ENCODE peak calls at places on chromosome 4, in eight cellular contexts. One of them, this sample, is unnamed.
A peak's percentile ranks its signal among the peaks of the same experiment; 100 is the strongest.

GRCh38 chr4:76384052-76384451 is 36.9 kb downstream of the CCDC158 start:
- DNase-seq in endothelial cell: no peak
- DNase-seq in HFF-Myc: no peak
- DNase-seq in Calu3: no peak
- DNase-seq in choroid plexus epithelial cell: peak; percentile 39
- DNase-seq in K562: no peak
- DNase-seq in fibroblast of lung: no peak
- DNase-seq in psoas muscle: no peak
- DNase-seq in this sample: no peak

GRCh38 chr4:176377705-176378302 is 58.0 kb downstream of the SPCS3 start:
- DNase-seq in fibroblast of lung: peak; percentile 51
- DNase-seq in HFF-Myc: no peak
- DNase-seq in psoas muscle: no peak
- DNase-seq in choroid plexus epithelial cell: peak; percentile 46
- DNase-seq in Calu3: no peak
- DNase-seq in endothelial cell: no peak
- DNase-seq in K562: no peak
- DNase-seq in this sample: no peak

GRCh38 chr4:6732441-6733357 is 16.7 kb downstream of the BLOC1S4 start:
- DNase-seq in K562: peak; percentile 86
- DNase-seq in Calu3: peak; percentile 56
- DNase-seq in fibroblast of lung: peak; percentile 91
- DNase-seq in endothelial cell: no peak
- DNase-seq in HFF-Myc: no peak
- DNase-seq in choroid plexus epithelial cell: peak; percentile 95
- DNase-seq in psoas muscle: peak; percentile 87
- DNase-seq in this sample: peak; percentile 50

GRCh38 chr4:42078184-42078801 is 74.2 kb downstream of the BEND4 start:
- DNase-seq in Calu3: no peak
- DNase-seq in K562: no peak
- DNase-seq in endothelial cell: no peak
- DNase-seq in psoas muscle: no peak
- DNase-seq in fibroblast of lung: no peak
- DNase-seq in choroid plexus epithelial cell: no peak
- DNase-seq in HFF-Myc: no peak
- DNase-seq in this sample: no peak

GRCh38 chr4:3082915-3083515 is 8.5 kb downstream of the HTT start:
- DNase-seq in choroid plexus epithelial cell: no peak
- DNase-seq in HFF-Myc: no peak
- DNase-seq in endothelial cell: no peak
- DNase-seq in psoas muscle: no peak
- DNase-seq in fibroblast of lung: no peak
- DNase-seq in Calu3: no peak
- DNase-seq in K562: no peak
- DNase-seq in this sample: no peak

GRCh38 chr4:150518559-150518958 is 63.4 kb upstream of the MAB21L2 start:
- DNase-seq in choroid plexus epithelial cell: peak; percentile 71
- DNase-seq in K562: no peak
- DNase-seq in fibroblast of lung: peak; percentile 18
- DNase-seq in HFF-Myc: no peak
- DNase-seq in endothelial cell: no peak
- DNase-seq in psoas muscle: no peak
- DNase-seq in Calu3: no peak
- DNase-seq in this sample: no peak

GRCh38 chr4:106746451-106746850 is 289.7 kb downstream of the DKK2 start:
- DNase-seq in fibroblast of lung: no peak
- DNase-seq in Calu3: no peak
- DNase-seq in HFF-Myc: peak; percentile 51
- DNase-seq in psoas muscle: no peak
- DNase-seq in choroid plexus epithelial cell: peak; percentile 73
- DNase-seq in endothelial cell: no peak
- DNase-seq in K562: no peak
- DNase-seq in this sample: peak; percentile 91

GRCh38 chr4:96599752-96600151 is 759.9 kb downstream of the PDHA2 start:
- DNase-seq in choroid plexus epithelial cell: no peak
- DNase-seq in HFF-Myc: no peak
- DNase-seq in endothelial cell: no peak
- DNase-seq in Calu3: no peak
- DNase-seq in K562: no peak
- DNase-seq in psoas muscle: no peak
- DNase-seq in fibroblast of lung: no peak
- DNase-seq in this sample: no peak

GRCh38 chr4:6250235-6250983 is 19.2 kb upstream of the WFS1 start:
- DNase-seq in Calu3: peak; percentile 40
- DNase-seq in fibroblast of lung: peak; percentile 70
- DNase-seq in psoas muscle: no peak
- DNase-seq in endothelial cell: peak; percentile 60
- DNase-seq in HFF-Myc: no peak
- DNase-seq in choroid plexus epithelial cell: peak; percentile 80
- DNase-seq in K562: peak; percentile 61
- DNase-seq in this sample: peak; percentile 7

GRCh38 chr4:109921384-109921808 is 8.7 kb downstream of the EGF start:
- DNase-seq in HFF-Myc: peak; percentile 44
- DNase-seq in choroid plexus epithelial cell: peak; percentile 63
- DNase-seq in Calu3: no peak
- DNase-seq in K562: no peak
- DNase-seq in fibroblast of lung: peak; percentile 34
- DNase-seq in endothelial cell: no peak
- DNase-seq in psoas muscle: no peak
- DNase-seq in this sample: peak; percentile 96

DNA sequence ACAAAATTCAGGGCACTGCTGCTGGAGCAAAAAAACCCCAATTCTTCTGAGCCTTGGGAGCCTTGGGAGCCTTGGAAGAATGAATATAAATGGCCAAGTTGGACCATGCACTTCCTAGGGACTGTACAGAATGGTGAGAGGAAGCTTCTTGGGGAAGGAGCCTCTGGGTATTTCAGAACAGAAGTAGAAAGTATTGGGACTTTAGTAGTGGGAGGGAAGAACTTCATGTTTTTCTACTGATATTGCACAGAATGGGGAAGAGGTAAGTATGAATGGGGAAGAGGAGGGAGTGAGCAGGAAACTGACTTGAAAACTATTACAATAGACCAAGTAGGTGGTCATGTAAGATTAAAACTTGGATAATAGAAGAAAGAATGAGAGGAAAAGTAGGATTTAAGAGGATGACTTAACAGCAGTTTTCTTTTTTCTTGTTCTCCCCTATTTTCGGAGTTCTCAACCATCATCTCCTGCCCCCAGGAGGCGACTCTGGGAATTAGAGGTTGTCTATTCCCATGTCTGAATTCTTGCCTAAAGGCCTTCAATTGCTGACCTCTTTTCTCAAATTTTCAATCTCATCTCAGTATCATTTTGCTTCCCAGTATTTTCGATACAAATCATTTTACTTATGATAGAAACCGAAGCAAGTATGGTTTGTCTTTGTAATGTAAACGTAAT is 44.5 kb upstream of the TAPT1 start:
- DNase-seq in Calu3: no peak
- DNase-seq in choroid plexus epithelial cell: no peak
- DNase-seq in psoas muscle: no peak
- DNase-seq in fibroblast of lung: no peak
- DNase-seq in endothelial cell: peak; percentile 22
- DNase-seq in HFF-Myc: no peak
- DNase-seq in K562: peak; percentile 25
- DNase-seq in this sample: no peak
- TF ChIP-seq CTCF in Calu3: no peak
- TF ChIP-seq CTCF in choroid plexus epithelial cell: peak; percentile 25
- TF ChIP-seq CTCF in psoas muscle: no peak
- TF ChIP-seq CTCF in fibroblast of lung: peak; percentile 20
- TF ChIP-seq CTCF in endothelial cell: peak; percentile 41
- TF ChIP-seq CTCF in HFF-Myc: peak; percentile 28
- TF ChIP-seq CTCF in K562: peak; percentile 44
- TF ChIP-seq CTCF in this sample: no peak

DNA sequence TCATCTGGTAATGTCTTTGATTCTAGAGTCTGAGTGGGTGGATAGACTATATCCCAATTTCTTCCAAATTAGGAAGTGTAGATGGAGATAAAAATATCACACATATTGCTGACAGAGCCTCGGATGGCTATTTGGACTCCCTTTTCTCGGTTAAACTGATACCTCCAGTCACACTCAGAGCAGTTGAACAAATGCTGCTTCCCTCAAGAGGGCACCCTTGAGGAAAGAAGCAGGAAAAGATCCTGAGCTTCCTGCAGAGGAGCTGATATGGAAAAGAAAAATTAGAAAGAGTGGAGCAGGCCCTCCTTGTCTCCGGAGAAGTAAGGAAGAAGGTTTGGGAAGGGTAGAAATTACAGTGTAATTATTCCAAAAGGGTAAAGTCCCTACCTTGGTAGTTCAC is 96.2 kb upstream of the CCSER1 start:
- DNase-seq in psoas muscle: no peak
- DNase-seq in HFF-Myc: no peak
- DNase-seq in Calu3: peak; percentile 13
- DNase-seq in endothelial cell: no peak
- DNase-seq in K562: no peak
- DNase-seq in choroid plexus epithelial cell: peak; percentile 1
- DNase-seq in fibroblast of lung: no peak
- DNase-seq in this sample: no peak
- TF ChIP-seq CTCF in psoas muscle: no peak
- TF ChIP-seq CTCF in HFF-Myc: no peak
- TF ChIP-seq CTCF in Calu3: no peak
- TF ChIP-seq CTCF in endothelial cell: no peak
- TF ChIP-seq CTCF in K562: no peak
- TF ChIP-seq CTCF in choroid plexus epithelial cell: no peak
- TF ChIP-seq CTCF in fibroblast of lung: no peak
- TF ChIP-seq CTCF in this sample: no peak

GRCh38 chr4:18021720-18022571 is at the start of gene LCORL:
- DNase-seq in Calu3: peak; percentile 89
- DNase-seq in K562: peak; percentile 94
- DNase-seq in HFF-Myc: peak; percentile 91
- DNase-seq in fibroblast of lung: peak; percentile 97
- DNase-seq in psoas muscle: peak; percentile 96
- DNase-seq in choroid plexus epithelial cell: peak; percentile 98
- DNase-seq in endothelial cell: peak; percentile 89
- DNase-seq in this sample: peak; percentile 79
- TF ChIP-seq CTCF in Calu3: no peak
- TF ChIP-seq CTCF in K562: peak; percentile 40
- TF ChIP-seq CTCF in HFF-Myc: peak; percentile 9
- TF ChIP-seq CTCF in fibroblast of lung: no peak
- TF ChIP-seq CTCF in psoas muscle: peak; percentile 22
- TF ChIP-seq CTCF in choroid plexus epithelial cell: peak; percentile 8
- TF ChIP-seq CTCF in endothelial cell: no peak
- TF ChIP-seq CTCF in this sample: peak; percentile 22

DNA sequence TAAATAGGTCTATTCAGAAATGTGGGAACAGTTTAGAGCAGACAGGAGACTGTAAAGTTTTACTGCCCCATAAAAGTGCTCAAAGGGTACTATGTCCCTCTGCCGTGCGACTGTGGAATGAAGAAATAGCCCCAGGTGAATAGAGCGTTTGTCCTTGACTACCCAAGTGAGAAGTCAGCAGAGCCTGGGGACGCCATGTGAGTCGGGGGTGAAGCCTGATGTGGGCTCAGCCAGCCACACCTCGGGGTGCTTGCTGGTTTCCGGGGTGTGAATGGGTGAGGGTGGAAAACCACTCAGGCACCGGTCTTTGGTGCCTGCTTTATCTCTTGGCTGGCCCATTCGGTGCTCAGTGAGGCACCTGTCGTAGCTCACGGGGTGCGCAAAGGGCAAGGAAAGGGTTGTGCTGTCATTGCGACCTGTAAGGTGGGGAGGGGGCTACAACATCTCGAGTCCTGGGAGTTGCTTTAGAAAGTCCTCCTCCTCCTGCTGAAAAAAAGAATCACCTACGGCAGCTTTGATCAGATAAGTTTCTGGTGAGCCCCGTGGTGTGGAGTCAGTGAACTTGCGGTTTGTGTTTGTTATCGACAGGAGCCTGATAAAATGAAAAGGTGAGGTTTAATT is 895 bp downstream of the TRIM2 start:
- DNase-seq in HFF-Myc: no peak
- DNase-seq in Calu3: peak; percentile 37
- DNase-seq in K562: peak; percentile 27
- DNase-seq in psoas muscle: no peak
- DNase-seq in endothelial cell: no peak
- DNase-seq in choroid plexus epithelial cell: no peak
- DNase-seq in fibroblast of lung: no peak
- DNase-seq in this sample: peak; percentile 35
- TF ChIP-seq CTCF in HFF-Myc: no peak
- TF ChIP-seq CTCF in Calu3: peak; percentile 13
- TF ChIP-seq CTCF in K562: no peak
- TF ChIP-seq CTCF in psoas muscle: no peak
- TF ChIP-seq CTCF in endothelial cell: no peak
- TF ChIP-seq CTCF in choroid plexus epithelial cell: no peak
- TF ChIP-seq CTCF in fibroblast of lung: no peak
- TF ChIP-seq CTCF in this sample: no peak

GRCh38 chr4:68520985-68521384 is 55.1 kb downstream of the UGT2B17 start:
- DNase-seq in K562: no peak
- DNase-seq in Calu3: no peak
- DNase-seq in HFF-Myc: no peak
- DNase-seq in psoas muscle: no peak
- DNase-seq in choroid plexus epithelial cell: no peak
- DNase-seq in fibroblast of lung: no peak
- DNase-seq in endothelial cell: no peak
- DNase-seq in this sample: no peak

DNA sequence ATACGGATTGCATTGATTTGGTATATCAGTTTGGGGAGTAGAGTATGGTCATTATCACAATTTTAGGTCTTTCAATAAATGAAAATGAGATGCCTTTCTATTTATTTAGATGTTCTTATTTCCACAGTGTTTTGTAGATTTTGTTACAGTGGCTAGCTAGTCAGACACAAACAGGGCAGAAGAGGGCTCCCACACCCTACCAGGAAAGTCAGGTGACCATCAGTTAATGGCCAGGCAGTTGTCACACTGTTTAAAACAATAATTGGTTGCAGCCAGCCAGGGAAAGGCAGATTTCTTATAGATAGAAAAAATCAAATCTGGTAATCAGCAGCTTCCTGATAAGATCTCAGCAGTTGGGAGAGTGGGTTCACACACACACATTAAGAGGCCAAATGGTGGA is 57.2 kb downstream of the UGT2B17 start:
- DNase-seq in psoas muscle: no peak
- DNase-seq in K562: no peak
- DNase-seq in endothelial cell: no peak
- DNase-seq in fibroblast of lung: no peak
- DNase-seq in choroid plexus epithelial cell: no peak
- DNase-seq in Calu3: no peak
- DNase-seq in HFF-Myc: no peak
- DNase-seq in this sample: no peak
- TF ChIP-seq CTCF in psoas muscle: no peak
- TF ChIP-seq CTCF in K562: no peak
- TF ChIP-seq CTCF in endothelial cell: no peak
- TF ChIP-seq CTCF in fibroblast of lung: no peak
- TF ChIP-seq CTCF in choroid plexus epithelial cell: no peak
- TF ChIP-seq CTCF in Calu3: no peak
- TF ChIP-seq CTCF in HFF-Myc: no peak
- TF ChIP-seq CTCF in this sample: no peak

GRCh38 chr4:57303012-57303751 is 193.0 kb upstream of the IGFBP7 start:
- DNase-seq in choroid plexus epithelial cell: peak; percentile 6
- DNase-seq in HFF-Myc: no peak
- DNase-seq in K562: no peak
- DNase-seq in psoas muscle: no peak
- DNase-seq in Calu3: no peak
- DNase-seq in fibroblast of lung: no peak
- DNase-seq in endothelial cell: no peak
- DNase-seq in this sample: no peak
- TF ChIP-seq CTCF in choroid plexus epithelial cell: peak; percentile 12
- TF ChIP-seq CTCF in HFF-Myc: no peak
- TF ChIP-seq CTCF in K562: no peak
- TF ChIP-seq CTCF in psoas muscle: no peak
- TF ChIP-seq CTCF in Calu3: no peak
- TF ChIP-seq CTCF in fibroblast of lung: no peak
- TF ChIP-seq CTCF in endothelial cell: no peak
- TF ChIP-seq CTCF in this sample: no peak